ENCODE peak calls at places on chromosomes 5 and 9, in seven cellular contexts. T, U, J, G, W, O and K are unnamed samples.

GRCh38 chr5:33588654-33589372 is 148.0 kb downstream of the TARS1 start:
- DNase-seq in T (peak), U (no peak), J (no peak), G (no peak), W (no peak), O (no peak), K (no peak)

GRCh38 chr5:98470747-98471146 is 302.7 kb upstream of the RGMB start:
- DNase-seq in T (no peak), U (no peak), J (no peak), G (no peak), W (no peak), O (no peak), K (no peak)

GRCh38 chr9:74333633-74334032 is 163.5 kb upstream of the RORB start:
- DNase-seq in T (no peak), U (no peak), J (no peak), G (no peak), W (no peak), O (no peak), K (no peak)

GRCh38 chr5:17151686-17152085 is 65.7 kb upstream of the BASP1 start:
- DNase-seq in T (no peak), U (no peak), J (no peak), G (no peak), W (no peak), O (no peak), K (no peak)

GRCh38 chr9:127608104-127608966 is 3.7 kb upstream of the STXBP1 start:
- DNase-seq in T (peak), U (no peak), J (no peak), G (no peak), W (no peak), O (peak), K (peak)

GRCh38 chr9:93287189-93287552 is 103.2 kb downstream of the WNK2 start:
- DNase-seq in T (no peak), U (no peak), J (no peak), G (no peak), W (peak), O (no peak), K (no peak)

GRCh38 chr9:111914749-111915424 is 18.3 kb downstream of the UGCG start:
- DNase-seq in T (peak), U (no peak), J (no peak), G (no peak), W (no peak), O (no peak), K (no peak)

GRCh38 chr9:121299467-121300282 is 31.7 kb downstream of the GSN start:
- DNase-seq in T (peak), U (no peak), J (no peak), G (no peak), W (peak), O (peak), K (no peak)

GRCh38 chr5:19401032-19401431 is 587.0 kb downstream of the CDH18 start:
- DNase-seq in T (no peak), U (no peak), J (no peak), G (no peak), W (no peak), O (no peak), K (no peak)

GRCh38 chr9:87514136-87514535 is 16.5 kb downstream of the DAPK1 start:
- DNase-seq in T (no peak), U (no peak), J (no peak), G (no peak), W (no peak), O (no peak), K (no peak)
- TF ChIP-seq CTCF in T (no peak), U (no peak), J (no peak), G (no peak), W (no peak), O (no peak), K (no peak)

DNA sequence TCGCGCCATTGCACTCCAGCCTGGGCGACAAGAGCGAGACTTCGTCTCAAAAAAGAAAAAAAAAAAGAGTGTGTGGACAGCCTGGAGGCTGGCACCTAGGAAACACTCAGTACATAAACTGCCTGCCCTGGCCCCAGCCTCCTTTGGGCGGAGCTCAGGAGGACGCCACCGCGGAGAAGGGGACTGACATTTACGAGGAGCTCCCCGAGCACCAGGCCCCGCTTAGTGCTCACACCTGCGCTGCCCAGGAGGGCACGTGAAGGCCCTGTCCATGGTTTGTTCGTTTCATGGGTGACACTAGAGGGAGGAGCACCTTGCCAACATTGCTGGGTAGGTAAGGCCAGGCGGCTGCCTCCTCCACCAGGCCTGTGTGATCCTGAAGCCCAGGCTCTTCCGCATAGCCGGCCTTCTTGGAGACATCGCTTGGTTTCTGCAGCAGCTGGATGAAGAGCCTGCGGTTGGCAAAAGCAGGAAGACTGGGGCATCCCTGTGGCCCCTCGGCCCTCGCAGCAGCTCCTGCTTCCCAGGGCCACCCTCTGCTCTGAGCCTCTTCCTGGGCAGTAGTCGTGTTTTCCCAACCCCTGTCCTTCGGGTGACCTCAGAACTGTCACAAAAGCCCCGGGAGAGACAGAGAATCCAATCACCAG is 26.2 kb upstream of the LAMC3 start:
- DNase-seq in T (no peak), U (no peak), J (no peak), G (no peak), W (no peak), O (no peak), K (no peak)
- H3K4me3 ChIP-seq in T (no peak), U (no peak), J (no peak), G (no peak), W (no peak), O (no peak), K (no peak)

GRCh38 chr5:173242675-173243085 is 7.7 kb upstream of the NKX2-5 start:
- DNase-seq in T (no peak), U (no peak), J (no peak), G (no peak), W (peak), O (no peak), K (no peak)
- TF ChIP-seq CTCF in T (no peak), U (no peak), J (no peak), G (no peak), W (no peak), O (no peak), K (no peak)

DNA sequence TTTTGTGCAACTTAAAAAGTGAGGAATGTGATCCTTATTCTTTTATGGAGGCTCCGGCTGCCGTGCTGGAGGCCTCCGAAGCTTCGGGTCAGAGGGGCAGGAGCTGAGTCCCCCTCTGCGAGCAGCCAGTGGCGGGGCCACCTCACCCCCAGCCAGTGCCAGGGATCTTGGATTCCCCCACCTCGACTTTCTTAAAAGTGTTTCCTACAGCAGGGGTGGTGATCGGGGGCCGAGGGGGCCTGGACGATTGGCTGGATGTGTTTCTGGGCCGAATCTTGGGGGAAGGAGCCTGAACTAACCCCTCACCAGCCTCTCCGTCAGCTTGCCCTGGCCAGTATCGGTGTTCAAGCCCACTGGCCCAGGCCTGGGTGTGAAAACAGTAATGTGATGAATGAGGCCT is 92.2 kb upstream of the LMX1B start:
- DNase-seq in T (no peak), U (no peak), J (no peak), G (no peak), W (no peak), O (no peak), K (no peak)
- H3K4me3 ChIP-seq in T (no peak), U (no peak), J (no peak), G (no peak), W (no peak), O (no peak), K (no peak)